ENCODE peak calls at places on chromosomes 4 and X, in six cellular contexts. Y is hypothalamus, X is ELR, K is OCI-LY7, B is brain microvascular endothelial cell, V is vagina. F is an unnamed sample.

GRCh38 chrX:97895751-97896150 is 1012.0 kb downstream of the RPA4 start:
- DNase-seq in Y (no peak), X (peak), K (no peak), B (no peak), V (no peak), F (no peak)

GRCh38 chrX:41029332-41029731 is 55.9 kb upstream of the USP9X start:
- DNase-seq in Y (no peak), X (peak), K (no peak), B (peak), V (no peak), F (no peak)

GRCh38 chrX:111410451-111410850 is 1.5 kb downstream of the DCX start:
- DNase-seq in Y (no peak), X (no peak), K (no peak), B (no peak), V (no peak), F (no peak)

GRCh38 chrX:95063554-95063953 is 1389.5 kb downstream of the FAM133A start:
- DNase-seq in Y (no peak), X (peak), K (no peak), B (no peak), V (no peak), F (no peak)

GRCh38 chr4:30208731-30209435 is 511.3 kb upstream of the PCDH7 start:
- DNase-seq in Y (no peak), X (peak), K (no peak), B (peak), V (no peak), F (no peak)

GRCh38 chr4:90127706-90128345 is 632 bp downstream of the CCSER1 start:
- DNase-seq in Y (peak), X (no peak), K (no peak), B (no peak), V (no peak), F (no peak)

GRCh38 chrX:73851014-73852009 is 288.3 kb downstream of the CHIC1 start:
- DNase-seq in Y (peak), X (no peak), K (no peak), B (peak), V (no peak), F (no peak)

GRCh38 chrX:22800360-22800759 is 199.4 kb upstream of the DDX53 start:
- DNase-seq in Y (no peak), X (peak), K (no peak), B (peak), V (no peak), F (peak)

F was measured in MV-4-11.